ENCODE peak calls at places on chromosomes 2 and 18, in six cellular contexts. One of them, this sample, is unnamed.

GRCh38 chr2:190713476-190713875 is 64.6 kb downstream of the NAB1 start:
- DNase-seq in epithelial cell of prostate: no peak
- DNase-seq in left cardiac atrium: no peak
- DNase-seq in GM19239: no peak
- DNase-seq in foreskin fibroblast: no peak
- DNase-seq in effector memory CD8-positive, alpha-beta T cell: no peak
- DNase-seq in this sample: no peak

GRCh38 chr18:54958711-54959625 is at the start of gene CCDC68:
- DNase-seq in epithelial cell of prostate: no peak
- DNase-seq in left cardiac atrium: peak
- DNase-seq in GM19239: no peak
- DNase-seq in foreskin fibroblast: peak
- DNase-seq in effector memory CD8-positive, alpha-beta T cell: no peak
- DNase-seq in this sample: peak

GRCh38 chr2:229409751-229410181 is 138.7 kb upstream of the PID1 start:
- DNase-seq in epithelial cell of prostate: no peak
- DNase-seq in left cardiac atrium: no peak
- DNase-seq in GM19239: no peak
- DNase-seq in foreskin fibroblast: no peak
- DNase-seq in effector memory CD8-positive, alpha-beta T cell: no peak
- DNase-seq in this sample: no peak

GRCh38 chr2:19860022-19860421 is 41.8 kb downstream of the TTC32 start:
- DNase-seq in epithelial cell of prostate: peak
- DNase-seq in left cardiac atrium: peak
- DNase-seq in GM19239: no peak
- DNase-seq in foreskin fibroblast: no peak
- DNase-seq in effector memory CD8-positive, alpha-beta T cell: no peak
- DNase-seq in this sample: no peak

GRCh38 chr2:172457606-172458005 is 30.2 kb downstream of the ITGA6 start:
- DNase-seq in epithelial cell of prostate: no peak
- DNase-seq in left cardiac atrium: no peak
- DNase-seq in GM19239: no peak
- DNase-seq in foreskin fibroblast: no peak
- DNase-seq in effector memory CD8-positive, alpha-beta T cell: no peak
- DNase-seq in this sample: no peak

GRCh38 chr2:191705084-191705483 is 27.1 kb downstream of the NABP1 start:
- DNase-seq in epithelial cell of prostate: no peak
- DNase-seq in left cardiac atrium: no peak
- DNase-seq in GM19239: no peak
- DNase-seq in foreskin fibroblast: no peak
- DNase-seq in effector memory CD8-positive, alpha-beta T cell: no peak
- DNase-seq in this sample: no peak

GRCh38 chr2:88450925-88451575 is 1.4 kb downstream of the FOXI3 start:
- DNase-seq in epithelial cell of prostate: no peak
- DNase-seq in left cardiac atrium: no peak
- DNase-seq in GM19239: no peak
- DNase-seq in foreskin fibroblast: no peak
- DNase-seq in effector memory CD8-positive, alpha-beta T cell: no peak
- DNase-seq in this sample: no peak

GRCh38 chr2:181058378-181059269 is 78.2 kb downstream of the UBE2E3 start:
- DNase-seq in epithelial cell of prostate: no peak
- DNase-seq in left cardiac atrium: no peak
- DNase-seq in GM19239: peak
- DNase-seq in foreskin fibroblast: no peak
- DNase-seq in effector memory CD8-positive, alpha-beta T cell: peak
- DNase-seq in this sample: peak

GRCh38 chr2:96876811-96877437 is 7.0 kb upstream of the SEMA4C start:
- DNase-seq in epithelial cell of prostate: no peak
- DNase-seq in left cardiac atrium: no peak
- DNase-seq in GM19239: no peak
- DNase-seq in foreskin fibroblast: no peak
- DNase-seq in effector memory CD8-positive, alpha-beta T cell: no peak
- DNase-seq in this sample: no peak

GRCh38 chr2:54708584-54709340 is 14.7 kb upstream of the EML6 start:
- DNase-seq in epithelial cell of prostate: no peak
- DNase-seq in left cardiac atrium: peak
- DNase-seq in GM19239: no peak
- DNase-seq in foreskin fibroblast: no peak
- DNase-seq in effector memory CD8-positive, alpha-beta T cell: no peak
- DNase-seq in this sample: peak

GRCh38 chr2:74707837-74708236 is 53.8 kb downstream of the SEMA4F start:
- DNase-seq in epithelial cell of prostate: no peak
- DNase-seq in left cardiac atrium: no peak
- DNase-seq in GM19239: no peak
- DNase-seq in foreskin fibroblast: no peak
- DNase-seq in effector memory CD8-positive, alpha-beta T cell: no peak
- DNase-seq in this sample: no peak

GRCh38 chr2:12008425-12009061 is 262.1 kb downstream of the LPIN1 start:
- DNase-seq in epithelial cell of prostate: no peak
- DNase-seq in left cardiac atrium: no peak
- DNase-seq in GM19239: no peak
- DNase-seq in foreskin fibroblast: peak
- DNase-seq in effector memory CD8-positive, alpha-beta T cell: no peak
- DNase-seq in this sample: no peak

GRCh38 chr18:50877545-50878265 is 1.2 kb upstream of the ME2 start:
- DNase-seq in epithelial cell of prostate: no peak
- DNase-seq in left cardiac atrium: no peak
- DNase-seq in GM19239: no peak
- DNase-seq in foreskin fibroblast: no peak
- DNase-seq in effector memory CD8-positive, alpha-beta T cell: no peak
- DNase-seq in this sample: peak